ENCODE peak calls at places on chromosomes 7 and 10, in nine cellular contexts. V, A, Y, I, Q, T, W, F and G are unnamed samples.

GRCh38 chr7:94423865-94424264 is 29.2 kb downstream of the COL1A2 start:
- DNase-seq in V (no peak), A (peak; percentile 42), Y (no peak), I (peak; percentile 43), Q (peak; percentile 88), T (no peak), W (no peak), F (no peak), G (peak; percentile 83)

GRCh38 chr7:130201796-130202195 is 3.4 kb downstream of the TMEM209 start:
- DNase-seq in V (no peak), A (no peak), Y (peak; percentile 89), I (no peak), Q (no peak), T (no peak), W (no peak), F (no peak), G (no peak)

GRCh38 chr10:1123198-1123597 is 67.0 kb downstream of the WDR37 start:
- DNase-seq in V (no peak), A (no peak), Y (no peak), I (no peak), Q (no peak), T (peak; percentile 15), W (no peak), F (no peak), G (no peak)

GRCh38 chr7:101554584-101555268 is 74.4 kb downstream of the MYL10 start:
- DNase-seq in V (no peak), A (no peak), Y (peak; percentile 23), I (no peak), Q (no peak), T (no peak), W (no peak), F (no peak), G (no peak)

GRCh38 chr10:115829501-115830215 is 443.3 kb downstream of the GFRA1 start:
- DNase-seq in V (no peak), A (no peak), Y (no peak), I (peak; percentile 6), Q (peak; percentile 75), T (no peak), W (no peak), F (no peak), G (peak; percentile 50)

GRCh38 chr7:107463139-107464078 is 6.4 kb upstream of the GPR22 start:
- DNase-seq in V (peak; percentile 36), A (peak; percentile 50), Y (peak; percentile 72), I (peak; percentile 60), Q (peak; percentile 79), T (peak; percentile 52), W (peak; percentile 25), F (peak; percentile 64), G (peak; percentile 56)

GRCh38 chr7:134154581-134155130 is 27.5 kb downstream of the LRGUK start:
- DNase-seq in V (no peak), A (no peak), Y (no peak), I (peak; percentile 2), Q (no peak), T (no peak), W (no peak), F (no peak), G (no peak)

GRCh38 chr10:104333037-104333727 is 5.1 kb downstream of the ITPRIP start:
- DNase-seq in V (no peak), A (no peak), Y (peak; percentile 47), I (no peak), Q (no peak), T (peak; percentile 27), W (no peak), F (peak; percentile 81), G (no peak)

GRCh38 chr10:30027057-30028005 is 32.1 kb downstream of the JCAD start:
- DNase-seq in V (no peak), A (no peak), Y (peak; percentile 91), I (peak; percentile 61), Q (no peak), T (peak; percentile 13), W (no peak), F (peak; percentile 91), G (no peak)

GRCh38 chr10:17950726-17951125 is 992 bp upstream of the SLC39A12 start:
- DNase-seq in V (no peak), A (no peak), Y (no peak), I (no peak), Q (no peak), T (no peak), W (no peak), F (no peak), G (no peak)

GRCh38 chr10:28812384-28813372 is 135.4 kb downstream of the BAMBI start:
- DNase-seq in V (no peak), A (no peak), Y (no peak), I (no peak), Q (no peak), T (no peak), W (no peak), F (no peak), G (no peak)

GRCh38 chr7:143286522-143286890 is 1.6 kb upstream of the CASP2 start:
- DNase-seq in V (no peak), A (no peak), Y (no peak), I (no peak), Q (no peak), T (no peak), W (no peak), F (no peak), G (no peak)

GRCh38 chr10:26448292-26448691 is 10.2 kb downstream of the APBB1IP start:
- DNase-seq in V (no peak), A (no peak), Y (no peak), I (no peak), Q (no peak), T (peak; percentile 51), W (no peak), F (no peak), G (no peak)

GRCh38 chr10:69910566-69910965 is 108.9 kb downstream of the COL13A1 start:
- DNase-seq in V (no peak), A (no peak), Y (no peak), I (no peak), Q (no peak), T (no peak), W (no peak), F (no peak), G (peak; percentile 34)

GRCh38 chr10:47261121-47261520 is 38.9 kb upstream of the GDF10 start:
- DNase-seq in V (no peak), A (no peak), Y (peak; percentile 80), I (no peak), Q (no peak), T (peak; percentile 88), W (no peak), F (peak; percentile 68), G (no peak)

DNA sequence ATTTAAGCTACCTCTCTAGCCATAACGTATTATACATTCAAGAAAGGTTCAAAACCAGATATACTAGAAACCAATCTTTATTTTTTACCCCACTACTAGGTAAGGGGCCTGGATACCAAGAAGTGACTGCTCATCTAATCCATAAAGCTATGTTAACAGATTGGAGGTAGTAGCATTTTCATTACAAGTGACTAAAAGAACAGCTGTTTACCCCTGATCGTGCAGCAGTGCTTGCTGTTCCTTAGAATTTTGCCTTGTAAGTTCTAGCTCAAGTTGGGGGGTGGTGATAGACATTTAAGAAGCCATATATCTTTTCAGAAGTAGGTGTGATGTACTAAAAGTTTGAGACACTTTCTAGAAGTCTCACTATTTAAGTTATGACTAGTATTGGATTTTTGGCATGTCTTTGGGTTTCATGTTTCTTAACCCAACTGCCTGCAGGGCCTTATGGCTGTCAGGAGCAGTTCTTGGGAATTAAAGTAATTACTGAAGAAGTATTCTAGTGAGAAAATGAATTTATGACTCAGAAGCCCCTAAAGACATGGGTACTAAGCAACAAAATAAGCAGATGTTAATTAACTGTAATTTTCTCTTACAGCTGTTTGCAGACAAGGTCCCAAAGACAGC is 2.3 kb downstream of the PPIA start:
- DNase-seq in V (no peak), A (no peak), Y (no peak), I (no peak), Q (no peak), T (no peak), W (no peak), F (no peak), G (no peak)
- H3K4me3 ChIP-seq in V (peak overlapping the region; percentile 88), A (peak overlapping the region; percentile 99), Y (peak overlapping the region; percentile 90), I (peak overlapping the region; percentile 95), Q (peak overlapping the region; percentile 17), T (peak overlapping the region; percentile 99), W (no peak overlapping the region), F (no peak overlapping the region), G (peak overlapping the region; percentile 99)

GRCh38 chr7:25537678-25538375 is 309.5 kb upstream of the NPVF start:
- DNase-seq in V (no peak), A (no peak), Y (no peak), I (no peak), Q (no peak), T (no peak), W (no peak), F (no peak), G (no peak)
- H3K4me3 ChIP-seq in V (no peak overlapping the region), A (no peak overlapping the region), Y (no peak overlapping the region), I (no peak overlapping the region), Q (no peak overlapping the region), T (no peak overlapping the region), W (no peak overlapping the region), F (no peak overlapping the region), G (no peak overlapping the region)

GRCh38 chr10:114498413-114499111 is 94.3 kb upstream of the AFAP1L2 start:
- DNase-seq in V (no peak), A (no peak), Y (no peak), I (no peak), Q (no peak), T (peak; percentile 78), W (no peak), F (no peak), G (no peak)

GRCh38 chr10:114500643-114501042 is 96.3 kb upstream of the AFAP1L2 start:
- DNase-seq in V (no peak), A (no peak), Y (no peak), I (no peak), Q (no peak), T (no peak), W (no peak), F (no peak), G (no peak)

GRCh38 chr10:114499630-114500190 is 95.4 kb upstream of the AFAP1L2 start:
- DNase-seq in V (no peak), A (no peak), Y (peak; percentile 92), I (peak; percentile 97), Q (no peak), T (peak; percentile 75), W (no peak), F (peak; percentile 64), G (no peak)

GRCh38 chr10:114501650-114502049 is 97.3 kb upstream of the AFAP1L2 start:
- DNase-seq in V (no peak), A (no peak), Y (no peak), I (no peak), Q (no peak), T (no peak), W (no peak), F (no peak), G (no peak)

DNA sequence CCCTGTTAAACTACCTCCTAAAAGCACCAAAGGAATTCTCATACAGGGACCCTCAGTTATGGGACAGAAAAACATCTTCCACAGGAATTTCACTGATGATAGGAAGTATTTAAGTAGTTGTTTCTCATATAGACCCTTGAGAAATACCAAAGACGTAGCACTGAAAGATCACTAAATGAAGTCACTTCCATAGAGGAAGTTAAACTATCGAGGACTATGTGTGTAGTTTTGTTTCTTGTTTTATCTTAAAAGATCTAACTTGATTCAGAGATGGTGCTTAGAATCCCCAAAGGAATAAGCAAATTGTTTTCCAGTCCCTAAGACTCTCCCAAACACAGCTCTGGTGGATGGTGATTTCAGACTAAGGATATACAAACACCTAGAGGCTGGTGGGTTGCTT is 94.8 kb upstream of the AFAP1L2 start:
- DNase-seq in V (no peak), A (no peak), Y (no peak), I (no peak), Q (no peak), T (peak; percentile 41), W (no peak), F (no peak), G (no peak)
- H3K4me3 ChIP-seq in V (no peak overlapping the region), A (no peak overlapping the region), Y (no peak overlapping the region), I (no peak overlapping the region), Q (no peak overlapping the region), T (peak overlapping the region; percentile 49), W (no peak overlapping the region), F (peak overlapping the region; percentile 21), G (no peak overlapping the region)

GRCh38 chr10:24239289-24239688 is 30.4 kb downstream of the KIAA1217 start:
- DNase-seq in V (no peak), A (no peak), Y (no peak), I (no peak), Q (no peak), T (no peak), W (no peak), F (no peak), G (no peak)
- H3K4me3 ChIP-seq in V (no peak overlapping the region), A (no peak overlapping the region), Y (no peak overlapping the region), I (peak overlapping the region; percentile 58), Q (no peak overlapping the region), T (no peak overlapping the region), W (no peak overlapping the region), F (no peak overlapping the region), G (no peak overlapping the region)